ENCODE peak calls at places on chromosomes 1 and 21, in four cellular contexts. R is HEK293T, E is NT2/D1, P is H1. O is an unnamed sample.

GRCh38 chr1:180842890-180843289 is 69.8 kb upstream of the KIAA1614 start:
- DNase-seq in P (no peak), R (peak; percentile 41), E (no peak), O (no peak)

GRCh38 chr1:86833461-86834215 is 80.3 kb downstream of the SELENOF start:
- DNase-seq in R (peak; percentile 89), P (peak; percentile 69), E (peak; percentile 82), O (peak; percentile 41)

GRCh38 chr1:108645479-108646184 is 15.3 kb downstream of the HENMT1 start:
- DNase-seq in E (no peak), P (no peak), R (no peak), O (no peak)

GRCh38 chr1:46394872-46395465 is 852 bp downstream of the FAAH start:
- DNase-seq in P (no peak), E (no peak), R (no peak), O (no peak)

GRCh38 chr21:38787461-38788274 is 18.1 kb upstream of the ETS2 start:
- DNase-seq in E (no peak), P (no peak), R (peak; percentile 55), O (no peak)

GRCh38 chr1:15833842-15834405 is 13.6 kb upstream of the SPEN start:
- DNase-seq in E (no peak), P (no peak), R (no peak), O (no peak)

GRCh38 chr1:41431490-41432350 is 52.8 kb downstream of the EDN2 start:
- DNase-seq in R (no peak), P (no peak), E (no peak), O (no peak)

GRCh38 chr1:52669696-52670095 is 28.5 kb downstream of the COA7 start:
- DNase-seq in P (no peak), R (no peak), E (no peak), O (no peak)

GRCh38 chr21:15725949-15726348 is 3.8 kb upstream of the USP25 start:
- DNase-seq in R (no peak), E (no peak), P (no peak), O (no peak)

GRCh38 chr1:92333668-92334067 is 34.8 kb downstream of the RPAP2 start:
- DNase-seq in P (no peak), E (no peak), R (no peak), O (no peak)

GRCh38 chr1:169698976-169699375 is 12.4 kb downstream of the SELL start:
- DNase-seq in R (no peak), E (no peak), P (no peak), O (no peak)

GRCh38 chr1:184221087-184221486 is 165.7 kb upstream of the C1orf21 start:
- DNase-seq in E (no peak), R (no peak), P (no peak), O (no peak)

GRCh38 chr21:42538479-42539275 is 25.0 kb downstream of the SLC37A1 start:
- DNase-seq in R (peak; percentile 46), E (no peak), P (no peak), O (no peak)

GRCh38 chr1:85296980-85297379 is 20.5 kb upstream of the BCL10 start:
- DNase-seq in E (no peak), P (no peak), R (no peak), O (no peak)

GRCh38 chr1:23210351-23210785 is 6.9 kb downstream of the HTR1D start:
- DNase-seq in R (no peak), E (no peak), P (peak; percentile 65), O (no peak)

GRCh38 chr1:66250483-66250882 is 283.5 kb upstream of the SGIP1 start:
- DNase-seq in E (no peak), R (no peak), P (no peak), O (no peak)

DNA sequence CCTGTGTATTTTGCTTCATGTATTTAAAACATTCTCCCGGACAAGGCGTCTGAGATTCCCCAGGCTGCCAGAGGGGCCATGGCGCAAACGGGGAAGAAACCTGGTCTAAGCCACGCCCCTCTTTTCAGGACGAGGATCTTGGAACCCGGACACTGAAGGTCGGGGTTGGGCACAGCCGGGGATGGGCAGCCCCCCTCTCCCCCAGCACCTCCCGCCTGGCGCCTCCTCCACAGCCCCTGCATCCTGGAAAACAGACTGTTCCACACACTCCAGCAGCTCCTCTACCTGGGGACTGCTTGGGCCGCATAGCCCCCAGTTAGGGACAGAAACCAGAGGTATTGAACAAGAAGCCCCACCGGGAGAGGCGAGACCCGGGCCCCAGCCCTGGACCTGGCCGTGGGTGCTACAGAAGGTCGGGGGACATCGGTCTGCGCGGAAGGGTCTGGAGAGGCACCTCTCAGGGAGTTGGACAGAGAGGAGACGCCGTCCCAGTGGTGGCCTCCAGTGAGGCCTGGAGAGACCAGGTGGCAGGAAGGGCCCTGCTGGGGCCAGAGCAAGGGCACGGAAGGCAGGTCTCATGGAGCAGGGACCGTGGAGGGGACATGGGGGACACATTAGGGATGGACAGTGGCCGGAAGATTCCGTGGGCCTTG is 5.4 kb downstream of the TP73 start:
- DNase-seq in P (no peak), E (no peak), R (no peak), O (no peak)
- TF ChIP-seq SUZ12 in P (no peak), E (no peak), R (no peak), O (no peak)

DNA sequence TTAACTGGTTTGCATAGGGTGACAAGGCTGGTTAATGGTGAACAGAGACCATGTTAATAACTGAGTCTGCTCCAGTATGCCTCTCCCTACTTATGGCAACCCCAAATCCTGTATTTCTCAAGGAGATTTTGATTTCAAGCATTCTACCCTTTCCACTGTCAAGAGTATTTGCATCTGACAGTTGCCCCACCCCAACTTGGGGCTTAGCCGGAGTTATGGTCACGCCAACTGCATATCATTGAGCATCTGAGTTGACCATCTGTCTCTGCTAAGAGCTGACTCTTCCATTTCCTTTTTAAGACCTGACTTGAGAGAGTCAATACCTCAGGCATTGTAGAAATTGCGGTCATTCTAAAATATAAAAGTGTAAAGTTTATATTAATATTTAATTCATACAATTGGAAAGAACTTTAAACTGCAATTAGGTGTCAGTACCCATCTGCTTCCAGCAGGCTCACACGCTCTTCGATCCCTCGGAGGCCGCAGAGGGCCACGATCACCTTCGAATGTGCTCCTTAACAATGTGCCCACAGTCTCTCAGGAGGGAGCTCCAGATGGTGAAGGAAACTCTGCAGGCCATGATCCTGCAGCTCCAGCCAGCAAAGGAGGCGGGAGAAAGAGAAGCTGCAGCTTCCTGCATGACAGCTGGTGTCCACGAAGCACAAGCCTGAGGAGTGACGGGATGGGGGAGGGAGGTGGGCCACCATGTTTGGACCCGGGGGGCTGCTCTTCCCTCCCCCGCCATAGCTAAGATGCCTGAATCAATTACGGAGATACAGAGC is 409.8 kb downstream of the DISC1 start:
- DNase-seq in E (no peak), P (no peak), R (no peak), O (no peak)
- TF ChIP-seq SUZ12 in E (no peak), P (no peak), R (no peak), O (no peak)

GRCh38 chr1:213110349-213111300 is 59.6 kb downstream of the RPS6KC1 start:
- DNase-seq in R (no peak), E (no peak), P (no peak), O (peak; percentile 41)
- TF ChIP-seq SUZ12 in R (no peak), E (no peak), P (no peak), O (no peak)

DNA sequence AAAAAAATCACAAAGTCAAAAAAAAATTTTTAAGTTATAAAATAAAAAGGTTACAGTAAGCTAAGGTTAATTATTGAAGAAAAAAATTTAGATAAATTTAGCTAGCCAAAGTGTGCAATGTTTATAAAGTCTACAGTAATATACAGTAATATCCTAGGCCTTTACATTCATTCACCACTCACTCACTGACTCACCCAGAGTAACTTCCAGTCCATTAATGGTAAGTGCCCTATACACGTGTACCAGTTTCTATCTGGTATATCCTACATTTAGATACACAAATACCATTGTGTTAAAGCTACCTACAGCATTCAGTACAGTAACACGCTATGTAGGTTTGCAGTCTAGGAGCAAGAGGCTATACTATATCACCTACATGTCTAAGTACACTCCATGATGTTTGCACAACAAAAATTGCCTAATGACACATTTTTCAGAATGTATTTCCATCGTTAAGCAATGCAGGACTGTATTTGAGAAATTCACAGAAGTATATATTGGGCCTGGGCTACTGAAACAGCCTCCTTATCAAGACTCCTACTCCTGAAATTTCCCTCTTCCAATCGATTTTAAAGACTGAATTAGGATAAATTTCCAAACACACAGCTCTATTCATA is 155.1 kb downstream of the COP1 start:
- DNase-seq in E (no peak), R (no peak), P (no peak), O (no peak)
- TF ChIP-seq SUZ12 in E (no peak), R (no peak), P (no peak), O (no peak)

GRCh38 chr1:6448749-6449631 is 17.0 kb downstream of the TNFRSF25 start:
- DNase-seq in E (no peak), R (no peak), P (peak; percentile 86), O (no peak)
- TF ChIP-seq SUZ12 in E (no peak), R (no peak), P (peak; percentile 21), O (no peak)

GRCh38 chr1:64473367-64473766 is 3.4 kb downstream of the CACHD1 start:
- DNase-seq in E (no peak), P (no peak), R (no peak), O (no peak)

GRCh38 chr1:64472805-64473204 is 2.9 kb downstream of the CACHD1 start:
- DNase-seq in R (no peak), E (peak; percentile 100), P (peak; percentile 77), O (no peak)

GRCh38 chr1:64470670-64471217 is 815 bp downstream of the CACHD1 start:
- DNase-seq in R (peak; percentile 71), P (peak; percentile 67), E (no peak), O (no peak)

GRCh38 chr1:64471218-64471719 is 1.3 kb downstream of the CACHD1 start:
- DNase-seq in P (peak; percentile 67), E (no peak), R (peak; percentile 67), O (no peak)

GRCh38 chr1:64471724-64472276 is 1.9 kb downstream of the CACHD1 start:
- DNase-seq in P (no peak), E (no peak), R (peak; percentile 59), O (no peak)
- TF ChIP-seq SUZ12 in P (no peak), E (no peak), R (no peak), O (no peak)

GRCh38 chr1:159212596-159212995 is 7.9 kb downstream of the ACKR1 start:
- DNase-seq in R (no peak), P (no peak), E (no peak), O (no peak)

GRCh38 chr1:159207774-159208459 is 3.2 kb downstream of the ACKR1 start:
- DNase-seq in P (no peak), R (no peak), E (no peak), O (no peak)

GRCh38 chr1:159208460-159208825 is 3.8 kb downstream of the ACKR1 start:
- DNase-seq in R (no peak), P (no peak), E (peak; percentile 36), O (no peak)

GRCh38 chr1:159214149-159214760 is 9.6 kb downstream of the ACKR1 start:
- DNase-seq in E (no peak), P (peak; percentile 65), R (peak; percentile 67), O (no peak)

GRCh38 chr1:159211331-159212136 is 6.9 kb downstream of the ACKR1 start:
- DNase-seq in E (peak; percentile 70), P (peak; percentile 89), R (peak; percentile 56), O (no peak)
- TF ChIP-seq SUZ12 in E (no peak), P (no peak), R (no peak), O (no peak)

GRCh38 chr1:70941563-70941962 is 106.1 kb downstream of the PTGER3 start:
- DNase-seq in R (no peak), E (no peak), P (no peak), O (no peak)
- TF ChIP-seq SUZ12 in R (no peak), E (no peak), P (no peak), O (no peak)